ENCODE peak calls at places on chromosomes 16 and 17, in six cellular contexts. One of them, this sample, is unnamed. For H3K4me1, the result is how much of the 10 kb centered on the place peaks cover.

GRCh38 chr17:4269915-4270314 is 6.1 kb upstream of the ANKFY1 start:
- DNase-seq in ovary: no peak
- DNase-seq in cardiac muscle cell: no peak
- DNase-seq in keratinocyte: no peak
- DNase-seq in neuronal stem cell: no peak
- DNase-seq in astrocyte: no peak
- DNase-seq in this sample: no peak

GRCh38 chr16:66512589-66513404 is 37.1 kb downstream of the TK2 start:
- DNase-seq in ovary: no peak
- DNase-seq in cardiac muscle cell: peak
- DNase-seq in keratinocyte: no peak
- DNase-seq in neuronal stem cell: no peak
- DNase-seq in astrocyte: peak
- DNase-seq in this sample: no peak

GRCh38 chr17:28087743-28088142 is 45.3 kb downstream of the NLK start:
- DNase-seq in ovary: no peak
- DNase-seq in cardiac muscle cell: no peak
- DNase-seq in keratinocyte: no peak
- DNase-seq in neuronal stem cell: no peak
- DNase-seq in astrocyte: no peak
- DNase-seq in this sample: no peak

GRCh38 chr16:23423496-23424049 is 29.4 kb downstream of the COG7 start:
- DNase-seq in ovary: peak
- DNase-seq in cardiac muscle cell: peak
- DNase-seq in keratinocyte: peak
- DNase-seq in neuronal stem cell: no peak
- DNase-seq in astrocyte: peak
- DNase-seq in this sample: peak

GRCh38 chr17:15377200-15377599 is 35.8 kb upstream of the TEKT3 start:
- DNase-seq in ovary: no peak
- DNase-seq in cardiac muscle cell: peak
- DNase-seq in keratinocyte: no peak
- DNase-seq in neuronal stem cell: no peak
- DNase-seq in astrocyte: peak
- DNase-seq in this sample: peak

GRCh38 chr17:58294034-58294433 is 13.3 kb upstream of the MPO start:
- DNase-seq in ovary: no peak
- DNase-seq in cardiac muscle cell: no peak
- DNase-seq in keratinocyte: no peak
- DNase-seq in neuronal stem cell: no peak
- DNase-seq in astrocyte: no peak
- DNase-seq in this sample: no peak

GRCh38 chr16:74030000-74030399 is 266.6 kb upstream of the PSMD7 start:
- DNase-seq in ovary: no peak
- DNase-seq in cardiac muscle cell: no peak
- DNase-seq in keratinocyte: no peak
- DNase-seq in neuronal stem cell: no peak
- DNase-seq in astrocyte: no peak
- DNase-seq in this sample: no peak

GRCh38 chr16:89337965-89338364 is 120.5 kb downstream of the ZNF778 start:
- DNase-seq in ovary: no peak
- DNase-seq in cardiac muscle cell: no peak
- DNase-seq in keratinocyte: no peak
- DNase-seq in neuronal stem cell: no peak
- DNase-seq in astrocyte: no peak
- DNase-seq in this sample: no peak

GRCh38 chr17:67198131-67198530 is 46.9 kb downstream of the HELZ start:
- DNase-seq in ovary: no peak
- DNase-seq in cardiac muscle cell: no peak
- DNase-seq in keratinocyte: no peak
- DNase-seq in neuronal stem cell: no peak
- DNase-seq in astrocyte: no peak
- DNase-seq in this sample: no peak

GRCh38 chr17:7945651-7946050 is 13.6 kb downstream of the CNTROB start:
- DNase-seq in ovary: no peak
- DNase-seq in cardiac muscle cell: no peak
- DNase-seq in keratinocyte: no peak
- DNase-seq in neuronal stem cell: no peak
- DNase-seq in astrocyte: no peak
- DNase-seq in this sample: no peak

GRCh38 chr17:3004150-3004801 is 59.1 kb downstream of the OR1D5 start:
- DNase-seq in ovary: peak
- DNase-seq in cardiac muscle cell: peak
- DNase-seq in keratinocyte: peak
- DNase-seq in neuronal stem cell: no peak
- DNase-seq in astrocyte: peak
- DNase-seq in this sample: peak

GRCh38 chr17:1650731-1651558 is 1.3 kb upstream of the RILP start:
- DNase-seq in ovary: no peak
- DNase-seq in cardiac muscle cell: no peak
- DNase-seq in keratinocyte: no peak
- DNase-seq in neuronal stem cell: no peak
- DNase-seq in astrocyte: no peak
- DNase-seq in this sample: no peak

GRCh38 chr16:11414815-11415775 is 69.8 kb downstream of the RMI2 start:
- DNase-seq in ovary: no peak
- DNase-seq in cardiac muscle cell: no peak
- DNase-seq in keratinocyte: no peak
- DNase-seq in neuronal stem cell: no peak
- DNase-seq in astrocyte: no peak
- DNase-seq in this sample: no peak

GRCh38 chr16:3825103-3825502 is 55.4 kb downstream of the CREBBP start:
- DNase-seq in ovary: no peak
- DNase-seq in cardiac muscle cell: peak
- DNase-seq in keratinocyte: no peak
- DNase-seq in neuronal stem cell: no peak
- DNase-seq in astrocyte: peak
- DNase-seq in this sample: no peak

GRCh38 chr16:66128363-66128725 is 238.1 kb upstream of the CDH5 start:
- DNase-seq in ovary: no peak
- DNase-seq in cardiac muscle cell: peak
- DNase-seq in keratinocyte: no peak
- DNase-seq in neuronal stem cell: no peak
- DNase-seq in astrocyte: peak
- DNase-seq in this sample: no peak

GRCh38 chr17:32684087-32684828 is 192.7 kb downstream of the MYO1D start:
- DNase-seq in ovary: no peak
- DNase-seq in cardiac muscle cell: no peak
- DNase-seq in keratinocyte: no peak
- DNase-seq in neuronal stem cell: no peak
- DNase-seq in astrocyte: no peak
- DNase-seq in this sample: no peak

GRCh38 chr17:41015473-41015872 is 6.5 kb upstream of the KRTAP3-1 start:
- DNase-seq in ovary: no peak
- DNase-seq in cardiac muscle cell: no peak
- DNase-seq in keratinocyte: no peak
- DNase-seq in neuronal stem cell: no peak
- DNase-seq in astrocyte: no peak
- DNase-seq in this sample: no peak

GRCh38 chr16:17305694-17306093 is 165.1 kb downstream of the XYLT1 start:
- DNase-seq in ovary: no peak
- DNase-seq in cardiac muscle cell: no peak
- DNase-seq in keratinocyte: no peak
- DNase-seq in neuronal stem cell: no peak
- DNase-seq in astrocyte: no peak
- DNase-seq in this sample: no peak

GRCh38 chr17:30503558-30503957 is 26.4 kb downstream of the GOSR1 start:
- DNase-seq in ovary: no peak
- DNase-seq in cardiac muscle cell: no peak
- DNase-seq in keratinocyte: no peak
- DNase-seq in neuronal stem cell: no peak
- DNase-seq in astrocyte: no peak
- DNase-seq in this sample: no peak

GRCh38 chr16:57366544-57367040 is 5.7 kb upstream of the CX3CL1 start:
- DNase-seq in ovary: no peak
- DNase-seq in cardiac muscle cell: peak
- DNase-seq in keratinocyte: no peak
- DNase-seq in neuronal stem cell: no peak
- DNase-seq in astrocyte: no peak
- DNase-seq in this sample: no peak

GRCh38 chr17:51585514-51586104 is 325.3 kb downstream of the UTP18 start:
- DNase-seq in ovary: no peak
- DNase-seq in cardiac muscle cell: no peak
- DNase-seq in keratinocyte: no peak
- DNase-seq in neuronal stem cell: peak
- DNase-seq in astrocyte: no peak
- DNase-seq in this sample: no peak

GRCh38 chr17:50634123-50634914 is at the start of gene ABCC3:
- DNase-seq in ovary: peak
- DNase-seq in cardiac muscle cell: peak
- DNase-seq in keratinocyte: no peak
- DNase-seq in neuronal stem cell: no peak
- DNase-seq in astrocyte: peak
- DNase-seq in this sample: peak

GRCh38 chr16:31664683-31665482 is 137.2 kb downstream of the AHSP start:
- DNase-seq in ovary: no peak
- DNase-seq in cardiac muscle cell: no peak
- DNase-seq in keratinocyte: peak
- DNase-seq in neuronal stem cell: no peak
- DNase-seq in astrocyte: peak
- DNase-seq in this sample: no peak

GRCh38 chr17:64741038-64741641 is 79.0 kb upstream of the SMURF2 start:
- DNase-seq in ovary: no peak
- DNase-seq in cardiac muscle cell: peak
- DNase-seq in keratinocyte: no peak
- DNase-seq in neuronal stem cell: no peak
- DNase-seq in astrocyte: peak
- DNase-seq in this sample: no peak

GRCh38 chr17:26782153-26782552 is 511.8 kb upstream of the WSB1 start:
- DNase-seq in ovary: no peak
- DNase-seq in cardiac muscle cell: no peak
- DNase-seq in keratinocyte: no peak
- DNase-seq in neuronal stem cell: no peak
- DNase-seq in astrocyte: no peak
- DNase-seq in this sample: no peak

GRCh38 chr17:79722787-79723186 is 8.0 kb upstream of the ENPP7 start:
- DNase-seq in ovary: no peak
- DNase-seq in cardiac muscle cell: no peak
- DNase-seq in keratinocyte: no peak
- DNase-seq in neuronal stem cell: no peak
- DNase-seq in astrocyte: no peak
- DNase-seq in this sample: no peak

GRCh38 chr16:27205436-27206065 is 2.2 kb downstream of the KDM8 start:
- DNase-seq in ovary: no peak
- DNase-seq in cardiac muscle cell: no peak
- DNase-seq in keratinocyte: no peak
- DNase-seq in neuronal stem cell: no peak
- DNase-seq in astrocyte: no peak
- DNase-seq in this sample: no peak
- H3K4me1 ChIP-seq in ovary: under half
- H3K4me1 ChIP-seq in cardiac muscle cell: under half
- H3K4me1 ChIP-seq in keratinocyte: under half
- H3K4me1 ChIP-seq in neuronal stem cell: under half
- H3K4me1 ChIP-seq in astrocyte: under half
- H3K4me1 ChIP-seq in this sample: under half

GRCh38 chr16:8936421-8936820 is 27.3 kb downstream of the USP7 start:
- DNase-seq in ovary: no peak
- DNase-seq in cardiac muscle cell: peak
- DNase-seq in keratinocyte: peak
- DNase-seq in neuronal stem cell: no peak
- DNase-seq in astrocyte: peak
- DNase-seq in this sample: no peak

GRCh38 chr16:8934601-8935000 is 29.1 kb downstream of the USP7 start:
- DNase-seq in ovary: no peak
- DNase-seq in cardiac muscle cell: no peak
- DNase-seq in keratinocyte: no peak
- DNase-seq in neuronal stem cell: no peak
- DNase-seq in astrocyte: no peak
- DNase-seq in this sample: no peak

GRCh38 chr16:8931864-8932263 is 31.8 kb downstream of the USP7 start:
- DNase-seq in ovary: peak
- DNase-seq in cardiac muscle cell: peak
- DNase-seq in keratinocyte: no peak
- DNase-seq in neuronal stem cell: peak
- DNase-seq in astrocyte: peak
- DNase-seq in this sample: peak

GRCh38 chr16:8937803-8938202 is 25.9 kb downstream of the USP7 start:
- DNase-seq in ovary: no peak
- DNase-seq in cardiac muscle cell: no peak
- DNase-seq in keratinocyte: peak
- DNase-seq in neuronal stem cell: no peak
- DNase-seq in astrocyte: no peak
- DNase-seq in this sample: no peak

GRCh38 chr16:8935989-8936388 is 27.7 kb downstream of the USP7 start:
- DNase-seq in ovary: no peak
- DNase-seq in cardiac muscle cell: peak
- DNase-seq in keratinocyte: no peak
- DNase-seq in neuronal stem cell: no peak
- DNase-seq in astrocyte: no peak
- DNase-seq in this sample: no peak
- H3K4me1 ChIP-seq in ovary: under half
- H3K4me1 ChIP-seq in cardiac muscle cell: under half
- H3K4me1 ChIP-seq in keratinocyte: under half
- H3K4me1 ChIP-seq in neuronal stem cell: under half
- H3K4me1 ChIP-seq in astrocyte: under half
- H3K4me1 ChIP-seq in this sample: under half

GRCh38 chr16:354971-355441 is 2.5 kb upstream of the AXIN1 start:
- DNase-seq in ovary: no peak
- DNase-seq in cardiac muscle cell: no peak
- DNase-seq in keratinocyte: no peak
- DNase-seq in neuronal stem cell: no peak
- DNase-seq in astrocyte: no peak
- DNase-seq in this sample: no peak
- H3K4me1 ChIP-seq in ovary: under half
- H3K4me1 ChIP-seq in cardiac muscle cell: under half
- H3K4me1 ChIP-seq in keratinocyte: under half
- H3K4me1 ChIP-seq in neuronal stem cell: under half
- H3K4me1 ChIP-seq in astrocyte: under half
- H3K4me1 ChIP-seq in this sample: under half

DNA sequence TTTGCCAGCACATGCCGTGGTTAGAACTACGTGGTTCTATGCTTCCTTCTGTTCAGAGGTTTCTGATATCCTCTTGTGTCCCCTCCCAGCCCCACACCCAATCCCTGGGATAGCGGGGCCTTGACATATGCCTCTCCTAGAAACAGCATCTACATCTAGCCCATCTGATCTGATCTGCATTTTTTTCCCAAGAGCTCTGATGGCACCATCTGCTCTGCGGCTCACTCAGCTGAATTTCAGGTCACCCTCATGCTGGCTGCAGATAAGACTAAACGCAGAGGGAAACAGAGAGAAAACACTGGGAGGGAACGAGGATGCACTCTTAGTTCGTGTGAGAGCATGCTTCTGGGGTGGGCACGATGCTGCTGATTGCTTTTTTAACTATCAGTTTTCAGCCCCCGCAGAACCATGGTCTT is 10.7 kb downstream of the WIPI1 start:
- DNase-seq in ovary: no peak
- DNase-seq in cardiac muscle cell: no peak
- DNase-seq in keratinocyte: no peak
- DNase-seq in neuronal stem cell: no peak
- DNase-seq in astrocyte: no peak
- DNase-seq in this sample: no peak
- H3K4me1 ChIP-seq in ovary: under half
- H3K4me1 ChIP-seq in cardiac muscle cell: under half
- H3K4me1 ChIP-seq in keratinocyte: under half
- H3K4me1 ChIP-seq in neuronal stem cell: under half
- H3K4me1 ChIP-seq in astrocyte: under half
- H3K4me1 ChIP-seq in this sample: under half

This sample was measured in uterus.